ENCODE peak calls at places on chromosomes 13 and 19, in six cellular contexts. A is WTC11, I is glutamatergic neuron, G is omental fat pad, S is upper lobe of left lung, R is Caco-2. X is an unnamed sample.

GRCh38 chr13:25588336-25589060 is 216.7 kb downstream of the ATP8A2 start:
- DNase-seq in A (no peak), I (no peak), G (no peak), S (no peak), R (no peak), X (no peak)

GRCh38 chr13:49116873-49117272 is 103.3 kb upstream of the MLNR start:
- DNase-seq in A (no peak), I (no peak), G (no peak), S (no peak), R (no peak), X (no peak)

GRCh38 chr13:41547253-41548000 is 90.1 kb downstream of the RGCC start:
- DNase-seq in A (no peak), I (no peak), G (no peak), S (no peak), R (no peak), X (no peak)

GRCh38 chr13:67238861-67239260 is 8.7 kb upstream of the PCDH9 start:
- DNase-seq in A (no peak), I (no peak), G (no peak), S (no peak), R (no peak), X (no peak)

GRCh38 chr13:77388944-77389616 is 62.2 kb upstream of the MYCBP2 start:
- DNase-seq in A (no peak), I (no peak), G (no peak), S (no peak), R (no peak), X (no peak)

GRCh38 chr13:97079726-97080125 is 85.5 kb upstream of the OXGR1 start:
- DNase-seq in A (no peak), I (no peak), G (no peak), S (no peak), R (no peak), X (no peak)

GRCh38 chr19:41218615-41219507 is at the start of gene AXL:
- DNase-seq in A (peak), I (peak), G (no peak), S (peak), R (peak), X (no peak)

GRCh38 chr19:15551183-15552004 is 43.1 kb downstream of the CYP4F22 start:
- DNase-seq in A (peak), I (peak), G (peak), S (peak), R (peak), X (peak)

GRCh38 chr13:100673831-100674362 is 698 bp downstream of the TMTC4 start:
- DNase-seq in A (no peak), I (no peak), G (no peak), S (peak), R (peak), X (peak)

GRCh38 chr13:51916419-51916818 is 54.6 kb downstream of the CCDC70 start:
- DNase-seq in A (no peak), I (no peak), G (no peak), S (no peak), R (no peak), X (no peak)

GRCh38 chr13:66864627-66865026 is 365.5 kb downstream of the PCDH9 start:
- DNase-seq in A (no peak), I (no peak), G (no peak), S (no peak), R (no peak), X (no peak)

GRCh38 chr13:39776439-39776838 is 121.0 kb downstream of the COG6 start:
- DNase-seq in A (no peak), I (no peak), G (no peak), S (no peak), R (no peak), X (peak)

GRCh38 chr13:86870388-86870966 is 800.7 kb upstream of the SLITRK5 start:
- DNase-seq in A (no peak), I (no peak), G (no peak), S (no peak), R (no peak), X (peak)

GRCh38 chr13:112053744-112054615 is 13.0 kb upstream of the SOX1 start:
- DNase-seq in A (peak), I (no peak), G (no peak), S (no peak), R (no peak), X (no peak)

GRCh38 chr13:112729408-112729807 is 39.6 kb downstream of the ATP11A start:
- DNase-seq in A (no peak), I (no peak), G (no peak), S (no peak), R (no peak), X (no peak)

GRCh38 chr19:45442927-45443461 is 19.3 kb upstream of the ERCC1 start:
- DNase-seq in A (peak), I (no peak), G (peak), S (peak), R (peak), X (peak)

GRCh38 chr19:16303755-16304154 is 20.9 kb upstream of the KLF2 start:
- DNase-seq in A (no peak), I (no peak), G (no peak), S (no peak), R (no peak), X (no peak)

GRCh38 chr19:50358483-50359431 is 6.7 kb downstream of the NAPSA start:
- DNase-seq in A (no peak), I (no peak), G (no peak), S (peak), R (no peak), X (peak)

GRCh38 chr13:44719857-44720671 is 143.9 kb upstream of the TSC22D1 start:
- DNase-seq in A (no peak), I (no peak), G (no peak), S (no peak), R (no peak), X (no peak)

GRCh38 chr19:41888926-41889325 is 5.9 kb downstream of the ARHGEF1 start:
- DNase-seq in A (no peak), I (no peak), G (no peak), S (peak), R (no peak), X (no peak)

GRCh38 chr13:109904218-109904617 is 117.8 kb upstream of the IRS2 start:
- DNase-seq in A (no peak), I (no peak), G (no peak), S (no peak), R (no peak), X (no peak)

GRCh38 chr13:26202365-26202972 is 19.6 kb downstream of the RNF6 start:
- DNase-seq in A (no peak), I (no peak), G (no peak), S (no peak), R (no peak), X (no peak)

GRCh38 chr13:109816979-109817275 is 30.5 kb upstream of the IRS2 start:
- DNase-seq in A (no peak), I (no peak), G (no peak), S (no peak), R (no peak), X (no peak)

GRCh38 chr13:27086599-27087265 is 84.9 kb downstream of the USP12 start:
- DNase-seq in A (no peak), I (no peak), G (no peak), S (no peak), R (no peak), X (no peak)

GRCh38 chr19:927707-928401 is 2.0 kb downstream of the ARID3A start:
- DNase-seq in A (no peak), I (no peak), G (no peak), S (no peak), R (no peak), X (no peak)
- TF ChIP-seq CTCF in A (no peak), I (no peak), G (no peak), S (no peak), R (no peak), X (no peak)

GRCh38 chr13:102091231-102091630 is 310.6 kb downstream of the FGF14 start:
- DNase-seq in A (peak), I (no peak), G (no peak), S (no peak), R (peak), X (peak)
- TF ChIP-seq CTCF in A (no peak), I (peak), G (no peak), S (no peak), R (peak), X (no peak)

GRCh38 chr13:50740052-50740741 is 103.3 kb downstream of the DLEU7 start:
- DNase-seq in A (no peak), I (no peak), G (no peak), S (no peak), R (no peak), X (no peak)

GRCh38 chr13:50742353-50742752 is 101.1 kb downstream of the DLEU7 start:
- DNase-seq in A (no peak), I (no peak), G (no peak), S (no peak), R (no peak), X (no peak)

GRCh38 chr13:50744261-50744660 is 99.2 kb downstream of the DLEU7 start:
- DNase-seq in A (no peak), I (no peak), G (no peak), S (no peak), R (no peak), X (no peak)

GRCh38 chr13:50747939-50748338 is 95.6 kb downstream of the DLEU7 start:
- DNase-seq in A (no peak), I (no peak), G (no peak), S (no peak), R (no peak), X (no peak)

DNA sequence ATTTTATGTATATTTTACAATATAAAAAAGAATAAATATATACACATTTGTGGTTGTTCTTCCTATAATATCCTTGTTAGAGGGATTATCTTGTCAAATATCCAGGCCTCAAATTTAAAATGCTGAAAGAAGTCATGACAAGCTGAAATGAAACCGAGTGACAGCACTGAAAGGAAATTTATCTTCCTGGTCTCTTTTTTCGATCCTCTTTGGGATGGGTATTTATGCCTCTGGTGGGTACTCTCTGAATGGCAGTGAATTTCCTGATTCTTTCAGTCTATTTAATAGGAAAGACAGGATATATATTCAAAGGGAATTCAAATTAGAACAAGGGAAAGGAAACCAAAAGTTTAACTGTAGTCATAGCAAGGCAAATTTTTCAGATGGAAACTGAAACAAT is 98.0 kb downstream of the DLEU7 start:
- DNase-seq in A (no peak), I (no peak), G (no peak), S (no peak), R (no peak), X (no peak)
- TF ChIP-seq CTCF in A (no peak), I (no peak), G (no peak), S (no peak), R (no peak), X (no peak)

GRCh38 chr13:79625517-79625916 is 144.6 kb downstream of the NDFIP2 start:
- DNase-seq in A (no peak), I (no peak), G (no peak), S (no peak), R (no peak), X (no peak)
- TF ChIP-seq CTCF in A (no peak), I (no peak), G (no peak), S (no peak), R (no peak), X (no peak)

GRCh38 chr19:38852231-38853044 is 2.7 kb upstream of the HNRNPL start:
- DNase-seq in A (peak), I (peak), G (peak), S (peak), R (peak), X (peak)
- TF ChIP-seq CTCF in A (no peak), I (no peak), G (no peak), S (no peak), R (no peak), X (no peak)

GRCh38 chr19:54123682-54124081 is 8.1 kb downstream of the PRPF31 start:
- DNase-seq in A (no peak), I (no peak), G (no peak), S (no peak), R (no peak), X (no peak)
- TF ChIP-seq CTCF in A (no peak), I (no peak), G (no peak), S (no peak), R (no peak), X (no peak)

DNA sequence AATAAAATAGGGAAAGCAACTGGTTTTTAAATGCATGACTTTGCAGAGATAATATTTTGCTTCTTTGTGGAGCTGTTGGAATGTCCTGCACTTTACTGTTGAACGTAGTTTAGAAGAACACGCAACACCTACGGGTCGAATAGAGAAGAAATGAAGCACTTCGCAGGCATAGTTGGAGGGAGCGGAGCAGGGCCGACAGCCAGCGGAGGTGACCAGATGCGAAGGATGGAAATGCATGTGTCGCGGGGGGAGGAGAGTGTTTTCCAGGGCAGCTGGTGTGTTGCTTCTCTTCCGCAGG is 846 bp downstream of the CEBPG start:
- DNase-seq in A (no peak), I (no peak), G (no peak), S (no peak), R (no peak), X (peak)
- TF ChIP-seq CTCF in A (no peak), I (no peak), G (no peak), S (no peak), R (no peak), X (no peak)

GRCh38 chr13:79043208-79043607 is 362.8 kb downstream of the RBM26 start:
- DNase-seq in A (no peak), I (no peak), G (no peak), S (no peak), R (no peak), X (no peak)
- TF ChIP-seq CTCF in A (no peak), I (no peak), G (no peak), S (no peak), R (peak), X (no peak)

GRCh38 chr13:50167224-50167947 is 152.1 kb downstream of the KCNRG start:
- DNase-seq in A (no peak), I (no peak), G (no peak), S (no peak), R (no peak), X (peak)
- TF ChIP-seq CTCF in A (no peak), I (no peak), G (no peak), S (no peak), R (no peak), X (no peak)

GRCh38 chr19:39412100-39412866 is at the start of gene PLEKHG2:
- DNase-seq in A (peak), I (peak), G (peak), S (peak), R (peak), X (peak)

GRCh38 chr19:39413903-39414608 is 1.6 kb downstream of the PLEKHG2 start:
- DNase-seq in A (no peak), I (peak), G (no peak), S (peak), R (peak), X (no peak)

GRCh38 chr19:39411832-39412099 is 703 bp upstream of the PLEKHG2 start:
- DNase-seq in A (peak), I (peak), G (peak), S (peak), R (peak), X (peak)

GRCh38 chr19:39413269-39413902 is 917 bp downstream of the PLEKHG2 start:
- DNase-seq in A (peak), I (peak), G (no peak), S (peak), R (peak), X (peak)

DNA sequence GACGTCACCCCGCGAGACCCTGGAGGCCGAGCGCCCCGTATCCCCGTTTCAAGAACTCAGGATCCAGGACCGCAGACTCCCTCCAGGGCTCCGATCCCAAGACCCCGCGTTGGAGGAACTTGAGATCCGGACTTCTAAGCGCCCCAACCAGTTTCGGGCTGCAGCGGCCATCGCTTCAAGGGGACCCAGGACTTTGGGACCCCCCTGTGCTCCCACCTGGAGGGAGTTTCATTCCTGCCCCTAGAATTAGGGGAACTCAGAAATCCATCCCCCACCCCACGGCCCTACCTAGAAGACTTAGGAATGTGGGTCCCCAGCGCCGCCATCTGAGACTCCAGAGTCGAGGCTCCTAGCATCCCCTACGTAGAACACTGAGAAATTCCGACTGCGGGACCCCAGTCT is 399 bp downstream of the PLEKHG2 start:
- DNase-seq in A (no peak), I (no peak), G (no peak), S (peak), R (no peak), X (no peak)
- TF ChIP-seq CTCF in A (peak), I (peak), G (no peak), S (peak), R (no peak), X (no peak)